ENCODE peak calls at places on chromosome 20, in five cellular contexts. U, I, Y, A and D are unnamed samples.

GRCh38 chr20:62009869-62010445 is 55.7 kb downstream of the TAF4 start:
- DNase-seq in Y (no peak), I (no peak), U (no peak), A (no peak), D (no peak)

GRCh38 chr20:17758512-17758911 is 58.7 kb downstream of the BANF2 start:
- DNase-seq in I (no peak), A (no peak), Y (no peak), U (no peak), D (no peak)

GRCh38 chr20:33177866-33178265 is 9.9 kb downstream of the BPIFA2 start:
- DNase-seq in U (no peak), A (no peak), Y (no peak), I (no peak), D (no peak)

GRCh38 chr20:17108896-17109295 is 117.9 kb upstream of the PCSK2 start:
- DNase-seq in I (no peak), A (no peak), U (no peak), Y (no peak), D (no peak)

GRCh38 chr20:53757472-53757913 is 163.9 kb upstream of the ZNF217 start:
- DNase-seq in Y (no peak), I (no peak), A (no peak), U (no peak), D (no peak)

GRCh38 chr20:10689385-10689784 is 15.6 kb upstream of the JAG1 start:
- DNase-seq in I (no peak), U (no peak), Y (no peak), A (no peak), D (no peak)

GRCh38 chr20:35443003-35443402 is 5.0 kb upstream of the GDF5 start:
- DNase-seq in A (no peak), U (no peak), I (no peak), Y (no peak), D (no peak)

GRCh38 chr20:9068896-9069663 is at the start of gene PLCB4:
- DNase-seq in Y (no peak), I (no peak), U (no peak), A (peak), D (no peak)

GRCh38 chr20:54064939-54065338 is 5.5 kb downstream of the BCAS1 start:
- DNase-seq in U (no peak), I (no peak), A (no peak), Y (no peak), D (no peak)

GRCh38 chr20:24948939-24949679 is at the start of gene CST7:
- DNase-seq in A (no peak), I (peak), Y (peak), U (no peak), D (no peak)

GRCh38 chr20:23446505-23446904 is 6.2 kb downstream of the CST11 start:
- DNase-seq in U (no peak), Y (no peak), A (peak), I (no peak), D (peak)

GRCh38 chr20:58870293-58871014 is 17.9 kb downstream of the GNAS start:
- DNase-seq in U (peak), Y (no peak), A (peak), I (peak), D (no peak)

GRCh38 chr20:910840-911770 is 5.0 kb downstream of the ANGPT4 start:
- DNase-seq in I (no peak), Y (no peak), U (no peak), A (no peak), D (no peak)

GRCh38 chr20:15098351-15098750 is 760.9 kb upstream of the FLRT3 start:
- DNase-seq in A (no peak), I (no peak), U (no peak), Y (no peak), D (peak)

DNA sequence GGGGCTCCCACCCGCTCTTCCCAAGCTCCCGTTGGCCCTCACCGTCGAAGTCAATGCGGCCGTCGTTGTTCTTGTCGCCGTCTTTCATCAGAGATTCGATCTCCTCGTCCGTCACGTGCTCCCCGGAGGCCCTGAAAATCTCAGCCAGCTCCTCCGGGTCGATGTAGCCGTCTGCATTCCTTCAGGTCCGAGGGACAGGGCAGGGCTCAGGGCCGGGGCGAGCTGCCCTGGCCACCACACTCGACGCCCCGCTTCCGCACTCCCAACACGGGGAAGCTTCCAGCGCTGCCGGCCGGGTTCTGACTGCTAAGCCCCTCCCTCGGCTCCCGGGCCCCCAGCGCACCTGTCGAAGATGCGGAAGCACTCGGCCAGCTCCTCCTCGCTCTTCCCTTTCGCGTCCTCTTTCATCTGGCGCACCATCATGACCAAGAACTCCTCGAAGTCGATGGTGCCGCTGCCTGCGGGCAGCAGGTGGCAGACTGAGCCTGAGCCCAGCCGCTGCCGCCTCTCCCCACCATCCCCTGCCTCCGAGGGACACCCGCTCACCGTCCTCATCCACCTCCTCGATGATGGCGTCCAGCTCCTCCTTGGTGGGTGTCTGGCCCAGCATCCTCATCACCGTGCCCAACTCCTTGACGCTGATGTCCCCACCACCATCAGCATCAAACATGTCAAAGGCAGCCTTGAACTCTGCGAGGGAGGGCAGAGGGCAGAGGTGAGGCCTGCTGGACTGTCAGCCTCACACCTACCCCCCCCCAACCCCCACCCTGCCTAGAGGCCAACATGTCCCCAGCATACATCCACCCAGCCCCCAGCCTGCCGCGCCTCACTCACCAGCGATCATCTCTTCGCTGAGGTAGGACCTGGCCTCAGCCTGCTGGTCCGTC is 2.9 kb downstream of the TNNC2 start:
- DNase-seq in U (no peak), Y (peak), A (peak), I (peak), D (no peak)
- H3K4me3 ChIP-seq in U (no peak), Y (peak), A (no peak), I (peak), D (peak)

GRCh38 chr20:63861981-63862901 is 943 bp downstream of the ABHD16B start:
- DNase-seq in Y (no peak), I (no peak), U (no peak), A (no peak), D (no peak)
- H3K4me3 ChIP-seq in Y (no peak), I (no peak), U (no peak), A (no peak), D (no peak)

GRCh38 chr20:6008254-6008653 is 45.6 kb downstream of the LRRN4 start:
- DNase-seq in Y (no peak), I (no peak), U (peak), A (peak), D (peak)
- H3K4me3 ChIP-seq in Y (no peak), I (no peak), U (peak), A (peak), D (peak)

GRCh38 chr20:59936409-59936808 is 3.0 kb upstream of the SYCP2 start:
- DNase-seq in Y (no peak), A (no peak), I (no peak), U (no peak), D (no peak)
- H3K4me3 ChIP-seq in Y (no peak), A (no peak), I (no peak), U (no peak), D (no peak)

GRCh38 chr20:41879151-41879550 is 261.0 kb upstream of the CHD6 start:
- DNase-seq in I (no peak), U (no peak), A (no peak), Y (no peak), D (no peak)
- H3K4me3 ChIP-seq in I (no peak), U (no peak), A (no peak), Y (no peak), D (no peak)